ENCODE peak calls at places on chromosome 17, in five cellular contexts. M is D341Med; F is NCI-H1930; X is activated CD4-positive, alpha-beta memory T cell treated with anti-CD3 and anti-CD28 coated beads for 36 hours; H is stimulated activated CD8-positive, alpha-beta memory T cell treated with anti-CD3 and anti-CD28 coated beads, Interleukin-15, amount 100 ng/mL, for 4 hours. B is an unnamed sample.

GRCh38 chr17:82272495-82273326 is 789 bp downstream of the CSNK1D start:
- DNase-seq in M (peak; percentile 74), F (no peak), X (peak; percentile 52), H (no peak), B (no peak)

GRCh38 chr17:19583871-19584270 is 50.2 kb downstream of the SLC47A1 start:
- DNase-seq in M (no peak), F (no peak), X (no peak), H (no peak), B (no peak)

GRCh38 chr17:8994319-8994718 is 27.0 kb upstream of the NTN1 start:
- DNase-seq in M (peak; percentile 43), F (peak; percentile 27), X (peak; percentile 76), H (peak; percentile 24), B (no peak)

GRCh38 chr17:2724783-2725164 is 13.2 kb upstream of the CLUH start:
- DNase-seq in M (no peak), F (no peak), X (peak; percentile 54), H (no peak), B (no peak)

GRCh38 chr17:61492759-61493526 is 40.7 kb downstream of the TBX4 start:
- DNase-seq in M (no peak), F (no peak), X (no peak), H (no peak), B (no peak)

GRCh38 chr17:27968206-27968732 is 74.2 kb upstream of the NLK start:
- DNase-seq in M (no peak), F (no peak), X (no peak), H (no peak), B (no peak)

GRCh38 chr17:3592216-3592860 is 16.9 kb downstream of the TRPV1 start:
- DNase-seq in M (no peak), F (no peak), X (no peak), H (no peak), B (no peak)

GRCh38 chr17:57899822-57900221 is 50.0 kb upstream of the MRPS23 start:
- DNase-seq in M (no peak), F (no peak), X (no peak), H (no peak), B (no peak)

B was measured in NCI-H2107.